ENCODE peak calls at places on chromosomes 16 and 17, in six cellular contexts. O is CD4-positive, alpha-beta T cell; M is Peyer's patch; J is HL-60; R is glutamatergic neuron; F is upper lobe of right lung. D is an unnamed sample.

GRCh38 chr16:84839956-84840355 is 20.2 kb downstream of the CRISPLD2 start:
- DNase-seq in J (no peak), O (no peak), F (no peak), M (no peak), R (no peak), D (no peak)

GRCh38 chr16:85486256-85486915 is 126.7 kb upstream of the GSE1 start:
- DNase-seq in R (no peak), F (no peak), O (no peak), J (no peak), M (no peak), D (no peak)

GRCh38 chr16:65406933-65407332 is 285.1 kb upstream of the CDH11 start:
- DNase-seq in M (no peak), J (no peak), R (no peak), F (no peak), O (no peak), D (no peak)

GRCh38 chr16:89270666-89271345 is 53.3 kb downstream of the ZNF778 start:
- DNase-seq in O (no peak), R (no peak), J (no peak), M (no peak), F (no peak), D (no peak)

GRCh38 chr16:66382966-66383299 is 16.4 kb downstream of the CDH5 start:
- DNase-seq in R (no peak), M (no peak), J (no peak), F (no peak), O (no peak), D (no peak)

GRCh38 chr17:81307636-81308035 is 12.5 kb upstream of the SLC38A10 start:
- DNase-seq in F (no peak), J (no peak), O (no peak), M (no peak), R (no peak), D (no peak)

GRCh38 chr16:79814124-79814523 is 213.6 kb upstream of the MAF start:
- DNase-seq in R (no peak), O (no peak), J (no peak), M (no peak), F (no peak), D (no peak)

GRCh38 chr17:75568412-75569255 is 19.0 kb upstream of the MYO15B start:
- DNase-seq in M (no peak), O (no peak), F (no peak), J (no peak), R (no peak), D (no peak)

GRCh38 chr17:80997471-80998387 is 6.1 kb downstream of the CHMP6 start:
- DNase-seq in R (no peak), O (no peak), F (no peak), M (no peak), J (no peak), D (peak)

GRCh38 chr17:82212331-82213250 is at the start of gene CCDC57:
- DNase-seq in M (peak), O (peak), R (peak), F (peak), J (peak), D (peak)

GRCh38 chr17:336110-337021 is 16.2 kb downstream of the RPH3AL start:
- DNase-seq in O (peak), F (peak), M (no peak), R (no peak), J (no peak), D (peak)

GRCh38 chr17:9175700-9176467 is 154.6 kb downstream of the NTN1 start:
- DNase-seq in O (no peak), F (no peak), R (no peak), M (no peak), J (no peak), D (no peak)

GRCh38 chr17:78709688-78710290 is 72.3 kb downstream of the CYTH1 start:
- DNase-seq in M (no peak), R (no peak), F (no peak), J (no peak), O (no peak), D (no peak)

GRCh38 chr17:82396601-82397435 is 21.3 kb upstream of the HEXD start:
- DNase-seq in O (no peak), J (no peak), F (no peak), R (no peak), M (no peak), D (no peak)

GRCh38 chr16:84740596-84741071 is 40.8 kb downstream of the USP10 start:
- DNase-seq in M (no peak), J (no peak), R (no peak), O (no peak), F (no peak), D (no peak)

GRCh38 chr16:78852236-78852635 is 748.3 kb downstream of the MAF start:
- DNase-seq in J (no peak), O (no peak), F (no peak), R (no peak), M (no peak), D (no peak)

GRCh38 chr16:83245061-83245460 is 562.7 kb upstream of the HSBP1 start:
- DNase-seq in J (no peak), O (no peak), R (no peak), M (no peak), F (no peak), D (no peak)

GRCh38 chr17:36632916-36633846 is 31.8 kb downstream of the MRM1 start:
- DNase-seq in M (no peak), O (no peak), R (no peak), J (no peak), F (no peak), D (no peak)

GRCh38 chr16:48462146-48462740 is 77.0 kb upstream of the SIAH1 start:
- DNase-seq in O (no peak), F (no peak), M (no peak), R (no peak), J (no peak), D (no peak)

GRCh38 chr17:3512512-3513171 is 36.8 kb downstream of the ASPA start:
- DNase-seq in F (no peak), M (no peak), J (no peak), R (peak), O (no peak), D (no peak)

GRCh38 chr16:83403751-83404150 is 404.0 kb upstream of the HSBP1 start:
- DNase-seq in O (no peak), F (no peak), M (no peak), R (no peak), J (no peak), D (no peak)

GRCh38 chr16:24041834-24042631 is 206.2 kb downstream of the PRKCB start:
- DNase-seq in F (peak), O (peak), R (peak), M (peak), J (peak), D (peak)

GRCh38 chr16:24049113-24049512 is 207.0 kb upstream of the CACNG3 start:
- DNase-seq in O (no peak), J (no peak), M (no peak), R (no peak), F (no peak), D (no peak)

GRCh38 chr16:24044467-24044866 is 208.7 kb downstream of the PRKCB start:
- DNase-seq in F (no peak), R (no peak), M (no peak), O (no peak), J (no peak), D (no peak)

GRCh38 chr16:24046442-24046841 is 209.7 kb upstream of the CACNG3 start:
- DNase-seq in M (no peak), J (no peak), R (peak), O (no peak), F (no peak), D (no peak)

DNA sequence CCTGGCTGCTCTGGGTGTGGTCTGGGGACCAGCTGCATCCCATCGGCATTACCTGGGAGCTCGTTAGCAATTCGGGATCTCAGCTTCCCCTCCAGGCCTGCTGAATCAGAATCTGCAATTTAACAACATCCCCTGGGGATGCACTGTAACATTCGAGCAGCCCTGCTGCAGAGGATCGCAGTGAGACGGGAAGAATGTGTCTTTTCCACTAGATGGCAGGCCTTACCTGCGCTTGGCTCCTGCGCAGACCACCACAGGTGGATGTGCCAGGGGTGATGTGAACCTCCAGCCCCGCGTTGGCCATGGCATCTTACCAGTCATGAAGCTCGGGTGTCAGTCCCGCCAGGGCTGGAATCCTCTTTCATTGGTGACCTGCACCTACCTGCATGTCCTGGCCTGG is 209.9 kb downstream of the PRKCB start:
- DNase-seq in M (no peak), O (no peak), R (peak), F (no peak), J (no peak), D (no peak)
- TF ChIP-seq CTCF in M (no peak), O (no peak), R (peak), F (no peak), J (no peak), D (no peak)

DNA sequence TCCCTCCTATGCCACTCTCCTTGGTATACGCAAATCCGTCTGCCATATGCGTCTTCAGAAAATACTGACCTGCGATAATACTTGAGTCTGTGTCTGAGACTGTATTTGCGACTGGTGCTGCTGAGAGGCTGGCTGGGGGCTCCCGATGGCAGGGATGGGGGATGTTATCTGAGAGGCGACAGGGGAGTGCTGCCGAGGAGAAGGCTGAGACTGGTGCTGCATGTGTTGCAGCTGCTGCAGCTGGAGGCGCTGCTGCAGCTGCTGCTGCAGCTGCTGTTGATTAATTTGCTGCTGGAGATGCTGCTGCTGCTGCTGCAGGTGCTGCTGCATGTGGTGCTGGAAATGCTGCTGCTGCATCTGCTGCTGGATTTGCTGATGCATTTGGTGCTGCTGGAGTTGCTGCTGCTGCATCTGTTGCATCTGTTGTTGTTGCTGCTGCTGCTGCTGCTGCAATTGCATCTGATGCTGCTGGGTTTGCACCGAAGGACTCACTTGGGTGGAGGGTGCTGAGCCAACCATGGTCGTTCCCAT is 107.7 kb downstream of the TOX3 start:
- DNase-seq in F (no peak), J (no peak), M (no peak), O (no peak), R (peak), D (no peak)
- TF ChIP-seq CTCF in F (no peak), J (no peak), M (no peak), O (no peak), R (no peak), D (no peak)

GRCh38 chr16:76278976-76279375 is 1.8 kb downstream of the CNTNAP4 start:
- DNase-seq in F (no peak), O (no peak), M (no peak), J (no peak), R (no peak), D (no peak)
- TF ChIP-seq CTCF in F (no peak), O (no peak), M (no peak), J (no peak), R (peak), D (no peak)

GRCh38 chr16:58018803-58019202 is 6.8 kb upstream of the MMP15 start:
- DNase-seq in M (no peak), J (no peak), O (no peak), F (peak), R (peak), D (no peak)
- TF ChIP-seq CTCF in M (no peak), J (no peak), O (no peak), F (no peak), R (peak), D (no peak)

D was measured in CD14-positive monocyte.